ENCODE peak calls at places on chromosome 11, in seven cellular contexts. One of them, this sample, is unnamed.

GRCh38 chr11:126113515-126113957 is 50.9 kb upstream of the CDON start:
- DNase-seq in BJ: peak
- DNase-seq in HAP-1: no peak
- DNase-seq in SJSA1: no peak
- DNase-seq in choroid plexus epithelial cell: peak
- DNase-seq in CD4-positive, CD25-positive, alpha-beta regulatory T cell: no peak
- DNase-seq in upper lobe of right lung: peak
- DNase-seq in this sample: peak

GRCh38 chr11:6402561-6402981 is 12.3 kb downstream of the SMPD1 start:
- DNase-seq in BJ: no peak
- DNase-seq in HAP-1: no peak
- DNase-seq in SJSA1: no peak
- DNase-seq in choroid plexus epithelial cell: peak
- DNase-seq in CD4-positive, CD25-positive, alpha-beta regulatory T cell: peak
- DNase-seq in upper lobe of right lung: no peak
- DNase-seq in this sample: peak

GRCh38 chr11:125207866-125208425 is 43.4 kb downstream of the PKNOX2 start:
- DNase-seq in BJ: no peak
- DNase-seq in HAP-1: no peak
- DNase-seq in SJSA1: no peak
- DNase-seq in choroid plexus epithelial cell: peak
- DNase-seq in CD4-positive, CD25-positive, alpha-beta regulatory T cell: no peak
- DNase-seq in upper lobe of right lung: no peak
- DNase-seq in this sample: no peak

GRCh38 chr11:131889760-131890620 is 519.6 kb downstream of the NTM start:
- DNase-seq in BJ: no peak
- DNase-seq in HAP-1: no peak
- DNase-seq in SJSA1: no peak
- DNase-seq in choroid plexus epithelial cell: peak
- DNase-seq in CD4-positive, CD25-positive, alpha-beta regulatory T cell: no peak
- DNase-seq in upper lobe of right lung: no peak
- DNase-seq in this sample: no peak

GRCh38 chr11:2213890-2214526 is 42.4 kb upstream of the TH start:
- DNase-seq in BJ: no peak
- DNase-seq in HAP-1: no peak
- DNase-seq in SJSA1: peak
- DNase-seq in choroid plexus epithelial cell: no peak
- DNase-seq in CD4-positive, CD25-positive, alpha-beta regulatory T cell: no peak
- DNase-seq in upper lobe of right lung: no peak
- DNase-seq in this sample: peak

GRCh38 chr11:69840371-69841169 is 21.4 kb upstream of the FGF3 start:
- DNase-seq in BJ: no peak
- DNase-seq in HAP-1: no peak
- DNase-seq in SJSA1: peak
- DNase-seq in choroid plexus epithelial cell: no peak
- DNase-seq in CD4-positive, CD25-positive, alpha-beta regulatory T cell: no peak
- DNase-seq in upper lobe of right lung: no peak
- DNase-seq in this sample: no peak

GRCh38 chr11:64606796-64607380 is 15.9 kb downstream of the SLC22A12 start:
- DNase-seq in BJ: no peak
- DNase-seq in HAP-1: no peak
- DNase-seq in SJSA1: no peak
- DNase-seq in choroid plexus epithelial cell: no peak
- DNase-seq in CD4-positive, CD25-positive, alpha-beta regulatory T cell: no peak
- DNase-seq in upper lobe of right lung: no peak
- DNase-seq in this sample: no peak

GRCh38 chr11:102139081-102139498 is 28.8 kb downstream of the YAP1 start:
- DNase-seq in BJ: peak
- DNase-seq in HAP-1: peak
- DNase-seq in SJSA1: peak
- DNase-seq in choroid plexus epithelial cell: peak
- DNase-seq in CD4-positive, CD25-positive, alpha-beta regulatory T cell: no peak
- DNase-seq in upper lobe of right lung: no peak
- DNase-seq in this sample: no peak

GRCh38 chr11:3203221-3204043 is 15.2 kb downstream of the MRGPRG start:
- DNase-seq in BJ: no peak
- DNase-seq in HAP-1: no peak
- DNase-seq in SJSA1: no peak
- DNase-seq in choroid plexus epithelial cell: peak
- DNase-seq in CD4-positive, CD25-positive, alpha-beta regulatory T cell: no peak
- DNase-seq in upper lobe of right lung: peak
- DNase-seq in this sample: no peak

GRCh38 chr11:60780065-60780464 is 5.1 kb upstream of the MS4A10 start:
- DNase-seq in BJ: no peak
- DNase-seq in HAP-1: no peak
- DNase-seq in SJSA1: no peak
- DNase-seq in choroid plexus epithelial cell: no peak
- DNase-seq in CD4-positive, CD25-positive, alpha-beta regulatory T cell: no peak
- DNase-seq in upper lobe of right lung: peak
- DNase-seq in this sample: no peak

GRCh38 chr11:2521081-2521480 is 76.3 kb downstream of the KCNQ1 start:
- DNase-seq in BJ: no peak
- DNase-seq in HAP-1: no peak
- DNase-seq in SJSA1: peak
- DNase-seq in choroid plexus epithelial cell: no peak
- DNase-seq in CD4-positive, CD25-positive, alpha-beta regulatory T cell: no peak
- DNase-seq in upper lobe of right lung: no peak
- DNase-seq in this sample: peak

GRCh38 chr11:133902506-133902905 is 54.3 kb downstream of the IGSF9B start:
- DNase-seq in BJ: no peak
- DNase-seq in HAP-1: no peak
- DNase-seq in SJSA1: no peak
- DNase-seq in choroid plexus epithelial cell: no peak
- DNase-seq in CD4-positive, CD25-positive, alpha-beta regulatory T cell: no peak
- DNase-seq in upper lobe of right lung: no peak
- DNase-seq in this sample: no peak

GRCh38 chr11:93648168-93648567 is 13.3 kb upstream of the CEP295 start:
- DNase-seq in BJ: no peak
- DNase-seq in HAP-1: no peak
- DNase-seq in SJSA1: no peak
- DNase-seq in choroid plexus epithelial cell: peak
- DNase-seq in CD4-positive, CD25-positive, alpha-beta regulatory T cell: no peak
- DNase-seq in upper lobe of right lung: no peak
- DNase-seq in this sample: no peak

GRCh38 chr11:69003866-69004311 is 9.2 kb downstream of the MRGPRF start:
- DNase-seq in BJ: no peak
- DNase-seq in HAP-1: no peak
- DNase-seq in SJSA1: peak
- DNase-seq in choroid plexus epithelial cell: no peak
- DNase-seq in CD4-positive, CD25-positive, alpha-beta regulatory T cell: no peak
- DNase-seq in upper lobe of right lung: peak
- DNase-seq in this sample: no peak

GRCh38 chr11:73317373-73317772 is 9.3 kb downstream of the ARHGEF17 start:
- DNase-seq in BJ: no peak
- DNase-seq in HAP-1: no peak
- DNase-seq in SJSA1: no peak
- DNase-seq in choroid plexus epithelial cell: no peak
- DNase-seq in CD4-positive, CD25-positive, alpha-beta regulatory T cell: no peak
- DNase-seq in upper lobe of right lung: peak
- DNase-seq in this sample: peak

GRCh38 chr11:73314121-73314948 is 6.3 kb downstream of the ARHGEF17 start:
- DNase-seq in BJ: no peak
- DNase-seq in HAP-1: peak
- DNase-seq in SJSA1: no peak
- DNase-seq in choroid plexus epithelial cell: peak
- DNase-seq in CD4-positive, CD25-positive, alpha-beta regulatory T cell: no peak
- DNase-seq in upper lobe of right lung: peak
- DNase-seq in this sample: no peak

GRCh38 chr11:73315288-73316020 is 7.4 kb downstream of the ARHGEF17 start:
- DNase-seq in BJ: no peak
- DNase-seq in HAP-1: no peak
- DNase-seq in SJSA1: no peak
- DNase-seq in choroid plexus epithelial cell: no peak
- DNase-seq in CD4-positive, CD25-positive, alpha-beta regulatory T cell: no peak
- DNase-seq in upper lobe of right lung: no peak
- DNase-seq in this sample: no peak

GRCh38 chr11:73317803-73318202 is 9.7 kb downstream of the ARHGEF17 start:
- DNase-seq in BJ: no peak
- DNase-seq in HAP-1: no peak
- DNase-seq in SJSA1: no peak
- DNase-seq in choroid plexus epithelial cell: peak
- DNase-seq in CD4-positive, CD25-positive, alpha-beta regulatory T cell: no peak
- DNase-seq in upper lobe of right lung: no peak
- DNase-seq in this sample: no peak

DNA sequence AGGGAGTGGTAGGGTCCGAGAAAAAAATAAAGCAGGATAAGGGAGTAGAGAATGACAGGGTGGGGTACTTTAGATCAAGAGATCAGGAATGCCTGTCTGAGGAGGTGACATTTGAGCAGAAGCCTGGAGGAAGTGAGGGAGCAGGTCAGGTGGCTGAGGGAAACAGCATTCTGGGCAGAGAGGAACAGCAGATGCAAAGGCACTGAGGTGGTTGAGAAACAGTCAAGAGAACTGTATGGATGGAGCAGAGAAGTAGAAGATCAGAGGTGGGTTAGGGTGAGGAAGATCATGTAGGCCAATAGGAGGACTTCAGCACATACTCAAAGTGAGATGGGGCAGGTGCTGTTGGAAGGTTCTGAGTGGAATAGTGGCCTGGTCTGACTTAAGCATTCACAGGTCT is 8.3 kb downstream of the ARHGEF17 start:
- DNase-seq in BJ: no peak
- DNase-seq in HAP-1: no peak
- DNase-seq in SJSA1: no peak
- DNase-seq in choroid plexus epithelial cell: no peak
- DNase-seq in CD4-positive, CD25-positive, alpha-beta regulatory T cell: no peak
- DNase-seq in upper lobe of right lung: no peak
- DNase-seq in this sample: no peak
- H3K4me3 ChIP-seq in BJ: no peak
- H3K4me3 ChIP-seq in HAP-1: no peak
- H3K4me3 ChIP-seq in SJSA1: no peak
- H3K4me3 ChIP-seq in choroid plexus epithelial cell: no peak
- H3K4me3 ChIP-seq in CD4-positive, CD25-positive, alpha-beta regulatory T cell: no peak
- H3K4me3 ChIP-seq in upper lobe of right lung: peak
- H3K4me3 ChIP-seq in this sample: no peak

DNA sequence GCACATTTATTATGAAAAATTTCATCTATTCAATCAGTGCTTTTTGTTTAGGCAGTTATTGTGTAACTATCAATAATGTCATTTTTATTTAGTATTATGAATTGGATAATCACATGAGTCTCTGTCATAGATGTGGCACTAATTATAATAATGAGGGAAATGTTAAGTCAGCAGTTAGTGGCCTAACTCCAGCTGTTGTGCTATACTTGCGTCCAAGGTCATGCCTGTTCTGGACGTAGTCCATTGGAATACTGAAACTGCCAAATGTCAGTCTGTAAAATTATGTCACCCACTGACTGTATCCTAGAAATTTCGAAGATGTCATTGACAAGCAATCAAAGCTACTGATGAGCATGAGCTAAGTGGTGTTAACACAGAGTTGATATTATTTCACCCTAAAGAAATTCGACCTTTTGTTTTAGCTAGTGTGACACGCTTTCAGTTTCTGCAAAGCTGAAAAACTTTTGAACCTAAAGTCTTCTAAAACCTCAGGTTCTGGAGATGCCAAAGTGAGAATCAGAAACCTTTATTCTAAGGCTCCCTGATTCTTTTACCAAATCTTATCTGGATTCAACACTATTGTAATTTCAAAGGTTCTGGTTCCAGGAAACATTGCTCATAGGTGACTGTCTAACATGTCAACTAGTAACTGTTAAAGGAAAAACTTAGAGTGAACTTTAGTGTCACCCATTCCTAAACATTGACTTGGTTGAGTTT is 14.8 kb upstream of the ME3 start:
- DNase-seq in BJ: no peak
- DNase-seq in HAP-1: no peak
- DNase-seq in SJSA1: no peak
- DNase-seq in choroid plexus epithelial cell: no peak
- DNase-seq in CD4-positive, CD25-positive, alpha-beta regulatory T cell: no peak
- DNase-seq in upper lobe of right lung: no peak
- DNase-seq in this sample: no peak
- H3K4me3 ChIP-seq in BJ: no peak
- H3K4me3 ChIP-seq in HAP-1: no peak
- H3K4me3 ChIP-seq in SJSA1: no peak
- H3K4me3 ChIP-seq in choroid plexus epithelial cell: no peak
- H3K4me3 ChIP-seq in CD4-positive, CD25-positive, alpha-beta regulatory T cell: no peak
- H3K4me3 ChIP-seq in upper lobe of right lung: no peak
- H3K4me3 ChIP-seq in this sample: no peak

GRCh38 chr11:62505112-62505783 is 41.4 kb downstream of the AHNAK start:
- DNase-seq in BJ: no peak
- DNase-seq in HAP-1: peak
- DNase-seq in SJSA1: no peak
- DNase-seq in choroid plexus epithelial cell: no peak
- DNase-seq in CD4-positive, CD25-positive, alpha-beta regulatory T cell: no peak
- DNase-seq in upper lobe of right lung: no peak
- DNase-seq in this sample: peak
- H3K4me3 ChIP-seq in BJ: no peak
- H3K4me3 ChIP-seq in HAP-1: no peak
- H3K4me3 ChIP-seq in SJSA1: no peak
- H3K4me3 ChIP-seq in choroid plexus epithelial cell: peak
- H3K4me3 ChIP-seq in CD4-positive, CD25-positive, alpha-beta regulatory T cell: no peak
- H3K4me3 ChIP-seq in upper lobe of right lung: peak
- H3K4me3 ChIP-seq in this sample: peak

DNA sequence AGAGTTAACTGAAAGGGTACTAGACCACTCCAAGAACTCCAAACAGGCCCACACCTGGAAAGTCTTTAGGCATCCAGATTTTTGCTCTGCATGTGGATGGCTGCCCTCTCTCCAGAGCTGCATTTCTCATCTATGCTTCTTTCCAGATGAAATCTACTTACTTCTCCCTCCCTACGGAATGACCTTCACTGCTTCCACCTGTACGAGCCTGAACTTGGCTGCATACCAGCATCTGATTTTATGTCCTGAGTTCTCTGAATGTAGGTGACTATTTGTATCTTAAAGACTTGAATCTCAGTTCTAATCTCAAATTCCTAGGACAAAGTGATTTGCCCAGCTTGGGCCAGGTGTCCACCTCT is 13.3 kb downstream of the CELF1 start:
- DNase-seq in BJ: no peak
- DNase-seq in HAP-1: no peak
- DNase-seq in SJSA1: no peak
- DNase-seq in choroid plexus epithelial cell: no peak
- DNase-seq in CD4-positive, CD25-positive, alpha-beta regulatory T cell: no peak
- DNase-seq in upper lobe of right lung: no peak
- DNase-seq in this sample: no peak
- H3K4me3 ChIP-seq in BJ: no peak
- H3K4me3 ChIP-seq in HAP-1: no peak
- H3K4me3 ChIP-seq in SJSA1: no peak
- H3K4me3 ChIP-seq in choroid plexus epithelial cell: no peak
- H3K4me3 ChIP-seq in CD4-positive, CD25-positive, alpha-beta regulatory T cell: peak
- H3K4me3 ChIP-seq in upper lobe of right lung: no peak
- H3K4me3 ChIP-seq in this sample: no peak

GRCh38 chr11:122202161-122202950 is 86.3 kb upstream of the BLID start:
- DNase-seq in BJ: no peak
- DNase-seq in HAP-1: no peak
- DNase-seq in SJSA1: peak
- DNase-seq in choroid plexus epithelial cell: peak
- DNase-seq in CD4-positive, CD25-positive, alpha-beta regulatory T cell: no peak
- DNase-seq in upper lobe of right lung: no peak
- DNase-seq in this sample: peak

GRCh38 chr11:122205036-122205435 is 89.0 kb upstream of the BLID start:
- DNase-seq in BJ: no peak
- DNase-seq in HAP-1: no peak
- DNase-seq in SJSA1: no peak
- DNase-seq in choroid plexus epithelial cell: peak
- DNase-seq in CD4-positive, CD25-positive, alpha-beta regulatory T cell: no peak
- DNase-seq in upper lobe of right lung: no peak
- DNase-seq in this sample: no peak

GRCh38 chr11:122204206-122204605 is 88.2 kb upstream of the BLID start:
- DNase-seq in BJ: no peak
- DNase-seq in HAP-1: no peak
- DNase-seq in SJSA1: no peak
- DNase-seq in choroid plexus epithelial cell: peak
- DNase-seq in CD4-positive, CD25-positive, alpha-beta regulatory T cell: no peak
- DNase-seq in upper lobe of right lung: no peak
- DNase-seq in this sample: no peak

GRCh38 chr11:122201126-122201525 is 85.1 kb upstream of the BLID start:
- DNase-seq in BJ: no peak
- DNase-seq in HAP-1: no peak
- DNase-seq in SJSA1: no peak
- DNase-seq in choroid plexus epithelial cell: no peak
- DNase-seq in CD4-positive, CD25-positive, alpha-beta regulatory T cell: no peak
- DNase-seq in upper lobe of right lung: no peak
- DNase-seq in this sample: no peak

GRCh38 chr11:122202951-122203456 is 87.0 kb upstream of the BLID start:
- DNase-seq in BJ: no peak
- DNase-seq in HAP-1: peak
- DNase-seq in SJSA1: peak
- DNase-seq in choroid plexus epithelial cell: peak
- DNase-seq in CD4-positive, CD25-positive, alpha-beta regulatory T cell: no peak
- DNase-seq in upper lobe of right lung: peak
- DNase-seq in this sample: peak
- H3K4me3 ChIP-seq in BJ: peak
- H3K4me3 ChIP-seq in HAP-1: no peak
- H3K4me3 ChIP-seq in SJSA1: peak
- H3K4me3 ChIP-seq in choroid plexus epithelial cell: peak
- H3K4me3 ChIP-seq in CD4-positive, CD25-positive, alpha-beta regulatory T cell: no peak
- H3K4me3 ChIP-seq in upper lobe of right lung: peak
- H3K4me3 ChIP-seq in this sample: no peak